ENCODE peak calls at places on chromosomes 4 and X, in seven cellular contexts. O, W, K, U, P, S and D are unnamed samples.

GRCh38 chr4:12382567-12382966 is 953.9 kb upstream of the HS3ST1 start:
- DNase-seq in O (no peak), W (no peak), K (no peak), U (no peak), P (no peak), S (no peak), D (no peak)

GRCh38 chr4:141158219-141158618 is 24.9 kb upstream of the RNF150 start:
- DNase-seq in O (no peak), W (peak), K (peak), U (peak), P (no peak), S (no peak), D (no peak)

GRCh38 chr4:88097301-88097700 is 61.1 kb downstream of the ABCG2 start:
- DNase-seq in O (no peak), W (no peak), K (no peak), U (no peak), P (no peak), S (no peak), D (no peak)

GRCh38 chr4:87060957-87061356 is 126.1 kb downstream of the AFF1 start:
- DNase-seq in O (no peak), W (no peak), K (peak), U (no peak), P (no peak), S (no peak), D (no peak)

GRCh38 chrX:46485897-46486296 is 59.3 kb downstream of the ZNF674 start:
- DNase-seq in O (no peak), W (no peak), K (no peak), U (no peak), P (no peak), S (no peak), D (no peak)

GRCh38 chr4:159374749-159375535 is 272.1 kb downstream of the RAPGEF2 start:
- DNase-seq in O (no peak), W (no peak), K (no peak), U (no peak), P (no peak), S (peak), D (no peak)

GRCh38 chr4:153781280-153781679 is 7.6 kb downstream of the SFRP2 start:
- DNase-seq in O (no peak), W (no peak), K (no peak), U (no peak), P (no peak), S (no peak), D (no peak)

GRCh38 chrX:72094894-72095293 is 36.8 kb downstream of the RTL5 start:
- DNase-seq in O (peak), W (no peak), K (no peak), U (peak), P (no peak), S (no peak), D (peak)

GRCh38 chr4:122152699-122153328 is 683 bp downstream of the BLTP1 start:
- DNase-seq in O (peak), W (no peak), K (no peak), U (peak), P (peak), S (no peak), D (peak)

GRCh38 chrX:12702509-12703091 is 88.6 kb upstream of the PRPS2 start:
- DNase-seq in O (no peak), W (no peak), K (no peak), U (peak), P (no peak), S (no peak), D (no peak)

GRCh38 chr4:149708513-149709175 is 107.0 kb downstream of the IQCM start:
- DNase-seq in O (no peak), W (no peak), K (peak), U (no peak), P (no peak), S (peak), D (no peak)

GRCh38 chrX:93874554-93874953 is 200.5 kb downstream of the FAM133A start:
- DNase-seq in O (no peak), W (no peak), K (no peak), U (peak), P (peak), S (no peak), D (no peak)

GRCh38 chr4:176153124-176153523 is 42.3 kb downstream of the SPATA4 start:
- DNase-seq in O (no peak), W (no peak), K (no peak), U (no peak), P (no peak), S (no peak), D (no peak)

GRCh38 chr4:184380707-184381106 is 93.6 kb downstream of the IRF2 start:
- DNase-seq in O (no peak), W (no peak), K (no peak), U (no peak), P (no peak), S (no peak), D (no peak)

GRCh38 chr4:174494146-174494545 is 28.1 kb downstream of the HPGD start:
- DNase-seq in O (no peak), W (no peak), K (no peak), U (no peak), P (no peak), S (no peak), D (no peak)

GRCh38 chrX:56728752-56729151 is 291 bp upstream of the NBDY start:
- DNase-seq in O (no peak), W (no peak), K (peak), U (no peak), P (no peak), S (no peak), D (no peak)

GRCh38 chr4:153634737-153635353 is 49.2 kb upstream of the TLR2 start:
- DNase-seq in O (no peak), W (peak), K (peak), U (peak), P (no peak), S (no peak), D (no peak)

GRCh38 chr4:10461850-10462400 is 4.7 kb upstream of the ZNF518B start:
- DNase-seq in O (no peak), W (no peak), K (no peak), U (peak), P (no peak), S (no peak), D (no peak)

GRCh38 chr4:87375719-87376291 is 15.2 kb downstream of the HSD17B11 start:
- DNase-seq in O (no peak), W (peak), K (peak), U (peak), P (no peak), S (peak), D (no peak)